ENCODE peak calls at places on chromosomes 2 and 18, in four cellular contexts. H is sigmoid colon, B is heart right ventricle, L is esophagus squamous epithelium. Y is an unnamed sample.
A peak's percentile ranks its signal among the peaks of the same experiment; 100 is the strongest.

GRCh38 chr2:150134223-150134858 is 353.1 kb downstream of the RND3 start:
- DNase-seq in H (no peak), B (no peak), L (no peak), Y (no peak)

GRCh38 chr2:133235959-133236358 is 332.3 kb downstream of the NCKAP5 start:
- DNase-seq in H (no peak), B (no peak), L (no peak), Y (no peak)

GRCh38 chr2:223032187-223033142 is 19.5 kb upstream of the KCNE4 start:
- DNase-seq in H (no peak), B (no peak), L (no peak), Y (no peak)

GRCh38 chr2:59684101-59684770 is 869.2 kb downstream of the BCL11A start:
- DNase-seq in H (no peak), B (no peak), L (no peak), Y (no peak)

GRCh38 chr18:22066083-22066485 is 103.3 kb upstream of the GATA6 start:
- DNase-seq in H (no peak), B (no peak), L (no peak), Y (no peak)

GRCh38 chr2:190180313-190181065 is 118.0 kb upstream of the MSTN start:
- DNase-seq in H (peak; percentile 71), B (peak; percentile 71), L (no peak), Y (peak; percentile 48)

GRCh38 chr18:33578371-33579146 is 540 bp downstream of the ASXL3 start:
- DNase-seq in H (peak; percentile 66), B (peak; percentile 41), L (no peak), Y (no peak)

GRCh38 chr2:25324905-25325592 is 16.7 kb downstream of the DNMT3A start:
- DNase-seq in H (peak; percentile 85), B (no peak), L (no peak), Y (no peak)

GRCh38 chr18:59996370-59996966 is 96.7 kb downstream of the PMAIP1 start:
- DNase-seq in H (no peak), B (no peak), L (no peak), Y (peak; percentile 39)

GRCh38 chr2:200104015-200104414 is 148.6 kb downstream of the MAIP1 start:
- DNase-seq in H (no peak), B (no peak), L (no peak), Y (no peak)

GRCh38 chr2:239625913-239626734 is 225.3 kb upstream of the HDAC4 start:
- DNase-seq in H (no peak), B (no peak), L (no peak), Y (no peak)

GRCh38 chr2:100130595-100131391 is 11.6 kb downstream of the AFF3 start:
- DNase-seq in H (no peak), B (no peak), L (no peak), Y (no peak)

GRCh38 chr2:17599617-17600016 is 59.1 kb downstream of the VSNL1 start:
- DNase-seq in H (no peak), B (no peak), L (no peak), Y (no peak)

GRCh38 chr18:22223263-22223960 is 54.0 kb downstream of the GATA6 start:
- DNase-seq in H (peak; percentile 71), B (peak; percentile 69), L (no peak), Y (peak; percentile 92)

GRCh38 chr18:49446481-49446880 is 14.0 kb downstream of the DYM start:
- DNase-seq in H (no peak), B (no peak), L (no peak), Y (no peak)

GRCh38 chr2:145006957-145007672 is 487.2 kb upstream of the ZEB2 start:
- DNase-seq in H (no peak), B (peak; percentile 25), L (no peak), Y (peak; percentile 34)

GRCh38 chr2:58903427-58903826 is 662.3 kb upstream of the FANCL start:
- DNase-seq in H (no peak), B (no peak), L (no peak), Y (no peak)

GRCh38 chr2:170012773-170013172 is 165.2 kb upstream of the MYO3B start:
- DNase-seq in H (no peak), B (no peak), L (no peak), Y (no peak)

GRCh38 chr18:36769172-36769571 is 59.6 kb downstream of the TPGS2 start:
- DNase-seq in H (no peak), B (no peak), L (no peak), Y (no peak)

GRCh38 chr18:45171575-45172225 is 443.6 kb upstream of the SLC14A2 start:
- DNase-seq in H (peak; percentile 72), B (no peak), L (no peak), Y (no peak)

GRCh38 chr18:12477606-12478005 is 69.9 kb downstream of the PRELID3A start:
- DNase-seq in H (no peak), B (no peak), L (no peak), Y (no peak)

GRCh38 chr2:218781691-218782528 is at the start of gene CYP27A1:
- DNase-seq in H (peak; percentile 81), B (peak; percentile 56), L (no peak), Y (peak; percentile 49)

GRCh38 chr18:56207989-56208388 is 430.4 kb downstream of the TXNL1 start:
- DNase-seq in H (no peak), B (no peak), L (no peak), Y (no peak)

GRCh38 chr2:142300517-142300916 is 169.7 kb upstream of the LRP1B start:
- DNase-seq in H (no peak), B (no peak), L (no peak), Y (no peak)

GRCh38 chr2:151478011-151478410 is 68.3 kb downstream of the RIF1 start:
- DNase-seq in H (no peak), B (no peak), L (no peak), Y (no peak)

GRCh38 chr2:163207706-163208370 is 369.3 kb upstream of the KCNH7 start:
- DNase-seq in H (no peak), B (no peak), L (no peak), Y (no peak)

GRCh38 chr2:19474128-19474527 is 115.7 kb upstream of the OSR1 start:
- DNase-seq in H (peak; percentile 68), B (no peak), L (no peak), Y (no peak)

GRCh38 chr2:36168136-36168535 is 187.4 kb upstream of the CRIM1 start:
- DNase-seq in H (no peak), B (no peak), L (no peak), Y (no peak)

GRCh38 chr2:120132190-120132589 is 91.0 kb downstream of the TMEM185B start:
- DNase-seq in H (no peak), B (no peak), L (no peak), Y (no peak)

DNA sequence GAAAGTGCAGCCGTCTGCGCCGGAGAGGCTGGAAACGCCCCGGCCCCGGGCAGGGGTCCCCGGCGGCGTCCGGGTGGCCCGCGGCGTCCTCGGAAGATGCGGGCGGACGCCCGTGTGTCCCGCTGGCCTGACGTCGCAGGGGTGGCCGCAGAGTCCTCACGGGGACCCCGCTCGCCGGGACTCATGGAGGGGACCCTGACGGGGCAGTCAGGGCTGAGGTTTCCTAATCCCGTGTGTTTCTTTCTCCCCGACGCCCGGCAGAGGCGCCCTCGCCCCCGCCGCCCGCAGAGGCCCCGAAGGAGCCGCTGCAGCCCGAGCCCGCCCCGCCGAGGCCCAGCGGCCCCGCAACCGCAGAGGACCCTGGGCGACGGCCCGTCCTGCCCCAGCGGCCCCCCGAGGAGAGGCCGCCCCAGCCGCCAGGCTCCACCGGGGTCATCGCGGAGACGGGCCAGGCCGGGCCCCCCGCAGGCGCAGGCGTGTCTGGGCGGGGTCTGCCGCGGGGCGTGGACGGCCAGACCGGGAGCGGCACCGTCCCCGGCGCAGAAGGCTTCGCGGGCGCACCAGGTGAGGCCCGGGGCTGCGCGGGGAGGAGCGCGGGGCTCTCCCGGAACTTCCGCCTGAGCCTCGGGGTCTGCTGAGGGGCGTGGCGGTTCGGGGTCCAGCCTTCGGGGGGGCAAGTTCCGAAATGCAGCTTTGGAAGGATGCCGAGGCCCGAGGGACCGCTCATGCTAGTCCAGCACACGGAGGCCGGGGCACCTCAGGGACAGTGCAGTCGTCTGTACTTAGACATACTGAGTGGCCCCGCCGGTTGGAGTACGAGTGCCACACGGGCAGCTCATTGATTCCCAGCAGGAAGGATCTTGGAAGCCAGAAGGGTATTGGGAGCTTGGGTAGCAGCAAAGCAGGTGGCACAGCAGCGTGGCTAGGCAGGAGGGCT is 60.0 kb downstream of the EMILIN2 start:
- DNase-seq in H (no peak), B (peak; percentile 47), L (no peak), Y (no peak)
- TF ChIP-seq CTCF in H (no peak), B (no peak), L (no peak), Y (no peak)

GRCh38 chr2:6310186-6310909 is 555.4 kb downstream of the CMPK2 start:
- DNase-seq in H (no peak), B (no peak), L (no peak), Y (no peak)

GRCh38 chr2:6312377-6312776 is 553.3 kb downstream of the CMPK2 start:
- DNase-seq in H (no peak), B (no peak), L (no peak), Y (no peak)

GRCh38 chr2:6309415-6310185 is 556.1 kb downstream of the CMPK2 start:
- DNase-seq in H (no peak), B (no peak), L (no peak), Y (no peak)

GRCh38 chr2:6310910-6311215 is 554.8 kb downstream of the CMPK2 start:
- DNase-seq in H (no peak), B (no peak), L (no peak), Y (no peak)

DNA sequence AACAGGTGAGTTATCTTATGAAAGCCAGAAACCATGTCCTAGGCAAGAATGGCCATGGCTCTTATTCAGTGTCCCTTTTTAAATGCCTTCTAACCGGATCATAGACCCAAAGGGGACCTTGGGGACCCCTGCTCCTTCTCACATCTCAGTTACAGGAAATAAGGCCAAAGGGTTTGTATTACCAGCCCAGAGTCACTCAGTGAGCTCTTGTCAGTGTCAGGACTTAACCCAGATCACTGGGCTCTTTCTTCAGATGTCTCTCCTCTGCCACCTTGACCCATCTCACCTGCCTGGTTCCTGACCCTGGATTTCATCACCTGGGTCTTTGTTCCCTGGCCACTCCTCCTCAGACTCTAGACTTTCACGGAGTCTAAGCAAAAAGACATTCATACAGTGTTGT is 556.7 kb downstream of the CMPK2 start:
- DNase-seq in H (no peak), B (no peak), L (no peak), Y (no peak)
- H3K4me1 ChIP-seq in H (no peaks in the 10 kb centered on the region), B (no peaks in the 10 kb centered on the region), L (no peaks in the 10 kb centered on the region), Y (no peaks in the 10 kb centered on the region)

GRCh38 chr2:74646829-74647482 is 1.2 kb downstream of the M1AP start:
- DNase-seq in H (no peak), B (no peak), L (no peak), Y (no peak)

GRCh38 chr2:74653589-74653984 is 460 bp upstream of the SEMA4F start:
- DNase-seq in H (no peak), B (no peak), L (no peak), Y (no peak)

GRCh38 chr2:74646201-74646600 is 1.9 kb downstream of the M1AP start:
- DNase-seq in H (no peak), B (no peak), L (no peak), Y (no peak)

GRCh38 chr2:74648009-74648443 is at the start of gene M1AP:
- DNase-seq in H (no peak), B (no peak), L (no peak), Y (no peak)
- H3K4me3 ChIP-seq in H (no peak within 1 kb of the TSS), B (peak within 1 kb of the TSS; percentile 17), L (no peak within 1 kb of the TSS), Y (no peak within 1 kb of the TSS)

DNA sequence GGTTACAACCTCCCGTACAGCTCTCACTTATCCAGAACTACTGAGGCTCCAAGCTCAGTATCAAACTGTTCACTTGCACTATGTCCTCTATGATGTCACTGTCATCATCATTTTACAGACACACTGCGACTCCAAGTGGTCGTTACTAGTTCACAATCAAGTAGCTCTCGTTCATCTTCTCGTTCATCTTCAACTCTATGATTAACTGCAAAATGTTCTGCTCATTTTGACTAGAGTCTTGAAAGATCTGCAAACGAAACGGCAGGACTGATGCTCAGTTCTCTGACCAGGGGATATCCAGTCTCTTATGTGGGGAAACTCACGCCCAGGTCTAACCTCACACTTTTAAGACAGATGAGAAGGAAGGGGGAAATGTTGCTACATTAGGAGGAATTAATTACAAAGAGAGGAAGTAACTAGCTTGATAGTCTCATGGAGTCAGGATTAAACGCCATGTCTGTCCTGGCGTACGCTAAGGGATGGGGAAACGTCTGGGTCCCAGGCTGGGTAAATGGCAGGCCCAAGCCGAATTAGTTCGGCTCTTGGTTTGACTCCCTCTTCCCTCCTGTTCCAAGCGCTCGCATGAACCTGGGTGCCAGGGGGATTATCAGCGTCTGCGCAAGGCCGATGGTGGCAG is 794 bp upstream of the CHCHD5 start:
- DNase-seq in H (no peak), B (no peak), L (no peak), Y (peak; percentile 41)
- TF ChIP-seq CTCF in H (no peak), B (no peak), L (no peak), Y (no peak)

Y was measured in lung.